ENCODE peak calls at places on chromosome 10, in eight cellular contexts. E, K, Q, L, N, Y, W and S are unnamed samples.

GRCh38 chr10:64733980-64734379 is 1212.8 kb downstream of the REEP3 start:
- DNase-seq in E (no peak), K (no peak), Q (peak; percentile 6), L (no peak), N (peak; percentile 45), Y (no peak), W (no peak), S (peak; percentile 32)

GRCh38 chr10:103682042-103682441 is 173.3 kb downstream of the SH3PXD2A start:
- DNase-seq in E (no peak), K (no peak), Q (no peak), L (no peak), N (no peak), Y (no peak), W (no peak), S (no peak)

GRCh38 chr10:92438220-92438619 is 135.7 kb downstream of the IDE start:
- DNase-seq in E (no peak), K (no peak), Q (no peak), L (no peak), N (no peak), Y (no peak), W (no peak), S (no peak)

GRCh38 chr10:118698421-118698820 is 56.3 kb downstream of the CACUL1 start:
- DNase-seq in E (peak; percentile 72), K (no peak), Q (peak; percentile 11), L (peak; percentile 31), N (peak; percentile 33), Y (no peak), W (no peak), S (peak; percentile 59)

GRCh38 chr10:22495396-22495795 is 150.1 kb downstream of the SPAG6 start:
- DNase-seq in E (no peak), K (no peak), Q (no peak), L (no peak), N (no peak), Y (no peak), W (no peak), S (no peak)

GRCh38 chr10:98267894-98268693 is at the start of gene LOXL4:
- DNase-seq in E (no peak), K (peak; percentile 50), Q (peak; percentile 32), L (no peak), N (peak; percentile 37), Y (no peak), W (no peak), S (no peak)

GRCh38 chr10:95363303-95363912 is 72.6 kb upstream of the PDLIM1 start:
- DNase-seq in E (peak; percentile 77), K (no peak), Q (peak; percentile 76), L (peak; percentile 23), N (peak; percentile 80), Y (no peak), W (peak; percentile 49), S (peak; percentile 73)

GRCh38 chr10:100998183-100998990 is 1.2 kb upstream of the LZTS2 start:
- DNase-seq in E (peak; percentile 81), K (peak; percentile 86), Q (peak; percentile 90), L (no peak), N (peak; percentile 87), Y (peak; percentile 96), W (peak; percentile 81), S (peak; percentile 69)

GRCh38 chr10:89535185-89536012 is at the start of gene SLC16A12:
- DNase-seq in E (no peak), K (peak; percentile 40), Q (no peak), L (no peak), N (peak; percentile 18), Y (peak; percentile 84), W (no peak), S (peak; percentile 6)

GRCh38 chr10:109853922-109854321 is 69.4 kb downstream of the XPNPEP1 start:
- DNase-seq in E (no peak), K (no peak), Q (no peak), L (no peak), N (no peak), Y (no peak), W (no peak), S (no peak)

GRCh38 chr10:118488710-118489497 is 106.5 kb downstream of the PRLHR start:
- DNase-seq in E (no peak), K (no peak), Q (no peak), L (no peak), N (no peak), Y (no peak), W (no peak), S (no peak)

GRCh38 chr10:127962205-127962604 is 55.3 kb downstream of the PTPRE start:
- DNase-seq in E (no peak), K (no peak), Q (no peak), L (no peak), N (no peak), Y (no peak), W (no peak), S (no peak)

GRCh38 chr10:80443531-80443974 is 10.6 kb upstream of the TSPAN14 start:
- DNase-seq in E (no peak), K (no peak), Q (no peak), L (no peak), N (peak; percentile 60), Y (no peak), W (peak; percentile 40), S (no peak)

GRCh38 chr10:113385021-113385975 is 167.6 kb upstream of the HABP2 start:
- DNase-seq in E (peak; percentile 85), K (peak; percentile 78), Q (peak; percentile 79), L (peak; percentile 58), N (peak; percentile 93), Y (peak; percentile 86), W (peak; percentile 86), S (peak; percentile 82)

GRCh38 chr10:133044502-133044901 is 43.2 kb upstream of the ADGRA1 start:
- DNase-seq in E (no peak), K (peak; percentile 43), Q (no peak), L (no peak), N (no peak), Y (no peak), W (no peak), S (no peak)

GRCh38 chr10:86632009-86632800 is 22.1 kb upstream of the OPN4 start:
- DNase-seq in E (no peak), K (peak; percentile 65), Q (no peak), L (no peak), N (peak; percentile 20), Y (peak; percentile 54), W (no peak), S (no peak)
- TF ChIP-seq CTCF in E (no peak), K (no peak), Q (no peak), L (peak; percentile 36), N (no peak), Y (no peak), W (no peak), S (no peak)

DNA sequence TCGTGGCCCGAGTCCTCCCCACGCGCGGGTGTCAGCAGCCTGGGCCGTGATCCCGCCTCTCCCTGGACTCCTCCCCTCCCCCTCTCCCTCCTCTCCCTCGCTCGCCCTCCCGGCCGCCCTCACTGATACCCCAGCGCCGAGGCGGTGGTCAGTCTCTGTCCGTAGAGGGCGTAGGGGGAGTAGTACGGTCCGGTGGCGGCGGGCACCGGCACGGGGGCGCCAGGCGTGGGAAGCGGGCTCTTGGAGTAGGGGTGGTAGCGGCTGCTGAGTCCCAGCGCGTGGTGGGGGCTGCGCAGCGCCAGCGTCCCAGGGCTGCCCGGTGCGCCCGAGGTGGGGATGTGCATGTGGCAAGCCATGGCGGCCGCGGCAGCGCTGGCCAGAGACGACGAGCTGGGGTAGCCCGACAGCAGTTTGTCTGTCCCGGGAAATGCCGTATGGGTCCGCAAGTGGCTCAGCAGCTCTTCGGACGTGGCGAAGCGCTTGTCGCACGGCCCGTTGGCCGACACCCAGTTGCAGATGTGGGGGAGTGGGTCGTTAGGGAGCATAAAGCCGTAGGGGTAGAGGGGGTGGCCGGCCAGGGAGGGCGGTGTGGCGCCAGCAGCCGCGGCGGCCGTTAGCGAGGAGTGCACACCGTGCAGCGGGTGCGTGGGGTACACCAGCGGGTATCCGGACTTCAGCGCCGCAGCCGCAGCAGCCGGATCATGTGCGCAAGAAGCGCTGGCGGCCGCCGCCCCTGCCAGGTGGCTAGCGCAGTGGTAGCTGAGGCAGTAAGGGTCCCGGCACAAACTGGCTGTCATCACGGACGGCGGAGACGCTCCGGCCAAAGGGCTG is 2.7 kb downstream of the ZNF503 start:
- DNase-seq in E (no peak), K (peak; percentile 33), Q (no peak), L (no peak), N (peak; percentile 57), Y (peak; percentile 90), W (peak; percentile 22), S (peak; percentile 40)
- H3K4me3 ChIP-seq in E (peak overlapping the region; percentile 99), K (peak overlapping the region; percentile 94), Q (no peak overlapping the region), L (peak overlapping the region; percentile 91), N (peak overlapping the region; percentile 77), Y (peak overlapping the region; percentile 98), W (peak overlapping the region; percentile 100), S (peak overlapping the region; percentile 96)

GRCh38 chr10:44976352-44977198 is 2.0 kb downstream of the DEPP1 start:
- DNase-seq in E (no peak), K (no peak), Q (no peak), L (no peak), N (no peak), Y (no peak), W (no peak), S (no peak)

GRCh38 chr10:44975487-44976331 is 2.9 kb downstream of the DEPP1 start:
- DNase-seq in E (peak; percentile 76), K (no peak), Q (no peak), L (peak; percentile 77), N (peak; percentile 46), Y (no peak), W (no peak), S (peak; percentile 54)

GRCh38 chr10:44974082-44974627 is 4.5 kb downstream of the DEPP1 start:
- DNase-seq in E (no peak), K (no peak), Q (no peak), L (no peak), N (no peak), Y (peak; percentile 82), W (no peak), S (no peak)

GRCh38 chr10:44973323-44974081 is 5.1 kb downstream of the DEPP1 start:
- DNase-seq in E (no peak), K (no peak), Q (no peak), L (no peak), N (no peak), Y (peak; percentile 51), W (no peak), S (no peak)

DNA sequence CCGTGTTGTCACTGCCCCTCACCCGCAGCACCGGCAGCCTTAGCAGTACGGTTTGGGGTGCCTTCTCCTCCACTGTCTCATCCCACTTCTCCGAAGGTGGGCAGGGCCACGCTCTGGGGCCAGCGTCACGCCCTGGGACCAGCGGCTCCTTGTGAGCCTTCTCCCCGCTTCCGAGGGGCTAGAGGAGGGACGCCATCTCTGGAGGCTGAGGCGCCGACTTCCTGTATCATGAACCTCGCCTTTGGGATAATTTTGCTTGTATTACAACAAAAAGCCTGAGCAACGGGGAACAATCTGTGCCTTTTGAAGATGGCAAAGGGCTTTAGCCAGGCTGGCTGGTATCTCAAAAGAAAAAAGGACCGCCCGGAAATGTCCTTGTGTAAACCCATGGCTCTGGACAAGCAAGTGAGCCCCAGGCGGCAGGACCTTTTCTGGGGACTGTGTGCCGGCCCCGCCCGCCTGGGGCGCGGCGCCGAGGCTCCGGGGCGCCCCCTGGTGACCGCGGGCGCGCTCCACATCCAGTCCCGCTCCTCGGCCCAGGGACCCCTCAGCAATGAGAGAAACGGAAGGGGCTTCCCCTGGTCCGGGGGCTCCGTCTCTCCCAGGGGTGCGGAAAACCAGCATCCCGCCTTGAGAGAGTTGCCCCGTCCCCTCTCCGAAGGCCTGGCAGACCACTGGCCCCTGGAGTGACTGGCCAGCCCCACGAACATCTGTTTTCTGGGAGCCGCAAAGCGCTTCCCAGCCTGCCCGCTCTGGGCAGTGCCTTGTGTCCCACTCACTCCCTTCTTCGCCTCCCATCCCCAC is 3.8 kb downstream of the DEPP1 start:
- DNase-seq in E (no peak), K (peak; percentile 76), Q (peak; percentile 72), L (no peak), N (peak; percentile 54), Y (peak; percentile 88), W (peak; percentile 59), S (peak; percentile 35)
- TF ChIP-seq CTCF in E (peak; percentile 93), K (peak; percentile 98), Q (peak; percentile 91), L (peak; percentile 51), N (peak; percentile 52), Y (peak; percentile 94), W (peak; percentile 96), S (peak; percentile 50)

GRCh38 chr10:71877818-71878217 is 26.8 kb upstream of the PSAP start:
- DNase-seq in E (no peak), K (no peak), Q (no peak), L (no peak), N (no peak), Y (no peak), W (no peak), S (no peak)
- H3K4me3 ChIP-seq in E (no peak overlapping the region), K (no peak overlapping the region), Q (no peak overlapping the region), L (no peak overlapping the region), N (no peak overlapping the region), Y (no peak overlapping the region), W (no peak overlapping the region), S (no peak overlapping the region)